ENCODE peak calls at places on chromosomes 7 and 10, in ten cellular contexts. J, Q, T, Y, A, V, C, H, R and F are unnamed samples.

GRCh38 chr10:108348215-108348614 is 1183.7 kb upstream of the SORCS1 start:
- DNase-seq in J (no peak), Q (no peak), T (no peak), Y (no peak), A (no peak), V (no peak), C (no peak), H (no peak), R (no peak), F (no peak)

GRCh38 chr7:30846378-30846777 is 65.3 kb upstream of the AQP1 start:
- DNase-seq in J (no peak), Q (peak), T (no peak), Y (peak), A (peak), V (peak), C (no peak), H (no peak), R (no peak), F (peak)

GRCh38 chr10:51000976-51001375 is 73.3 kb upstream of the PRKG1 start:
- DNase-seq in J (no peak), Q (no peak), T (no peak), Y (no peak), A (no peak), V (no peak), C (no peak), H (no peak), R (no peak), F (no peak)

GRCh38 chr10:66813122-66813521 is 112.7 kb upstream of the LRRTM3 start:
- DNase-seq in J (no peak), Q (no peak), T (no peak), Y (no peak), A (no peak), V (no peak), C (no peak), H (no peak), R (no peak), F (no peak)

GRCh38 chr10:29332061-29332760 is 43.3 kb downstream of the LYZL1 start:
- DNase-seq in J (no peak), Q (no peak), T (no peak), Y (no peak), A (no peak), V (no peak), C (no peak), H (no peak), R (no peak), F (no peak)

GRCh38 chr7:47672267-47672920 is 90.5 kb upstream of the TNS3 start:
- DNase-seq in J (no peak), Q (no peak), T (no peak), Y (no peak), A (no peak), V (no peak), C (no peak), H (no peak), R (peak), F (no peak)

GRCh38 chr7:125568799-125569198 is 639.2 kb upstream of the POT1 start:
- DNase-seq in J (no peak), Q (no peak), T (no peak), Y (no peak), A (no peak), V (no peak), C (no peak), H (no peak), R (no peak), F (no peak)

GRCh38 chr10:14604181-14605142 is 170.2 kb downstream of the FAM107B start:
- DNase-seq in J (peak), Q (peak), T (no peak), Y (peak), A (peak), V (peak), C (peak), H (peak), R (peak), F (peak)

GRCh38 chr10:35875281-35875680 is 233.2 kb upstream of the FZD8 start:
- DNase-seq in J (no peak), Q (no peak), T (no peak), Y (no peak), A (no peak), V (no peak), C (peak), H (no peak), R (no peak), F (no peak)

GRCh38 chr7:29345590-29345989 is 151.0 kb downstream of the CHN2 start:
- DNase-seq in J (no peak), Q (no peak), T (no peak), Y (no peak), A (peak), V (peak), C (no peak), H (no peak), R (no peak), F (peak)

GRCh38 chr7:38291650-38292049 is 18.2 kb upstream of the TARP start:
- DNase-seq in J (no peak), Q (no peak), T (no peak), Y (no peak), A (no peak), V (no peak), C (no peak), H (no peak), R (no peak), F (no peak)

GRCh38 chr10:103854687-103855423 is 521 bp downstream of the SH3PXD2A start:
- DNase-seq in J (no peak), Q (no peak), T (no peak), Y (peak), A (no peak), V (peak), C (no peak), H (no peak), R (no peak), F (no peak)

GRCh38 chr7:135320277-135320676 is 86.6 kb downstream of the STRA8 start:
- DNase-seq in J (no peak), Q (no peak), T (peak), Y (peak), A (peak), V (peak), C (peak), H (no peak), R (no peak), F (peak)

GRCh38 chr7:38716397-38716796 is 85.2 kb upstream of the AMPH start:
- DNase-seq in J (no peak), Q (no peak), T (no peak), Y (no peak), A (no peak), V (no peak), C (no peak), H (no peak), R (no peak), F (no peak)

GRCh38 chr7:80732635-80733034 is 94.2 kb downstream of the CD36 start:
- DNase-seq in J (peak), Q (no peak), T (no peak), Y (no peak), A (no peak), V (peak), C (no peak), H (no peak), R (no peak), F (no peak)

GRCh38 chr7:13989138-13989943 is at the start of gene ETV1:
- DNase-seq in J (peak), Q (peak), T (no peak), Y (peak), A (peak), V (peak), C (peak), H (no peak), R (no peak), F (peak)

GRCh38 chr7:143003393-143004051 is 23.4 kb downstream of the OR9A2 start:
- DNase-seq in J (peak), Q (no peak), T (peak), Y (no peak), A (no peak), V (peak), C (peak), H (peak), R (peak), F (peak)

GRCh38 chr7:80699656-80700318 is 61.3 kb downstream of the CD36 start:
- DNase-seq in J (no peak), Q (no peak), T (no peak), Y (no peak), A (no peak), V (peak), C (no peak), H (no peak), R (no peak), F (no peak)

GRCh38 chr10:29501692-29502091 is 133.1 kb downstream of the SVIL start:
- DNase-seq in J (peak), Q (no peak), T (peak), Y (no peak), A (no peak), V (peak), C (peak), H (no peak), R (no peak), F (peak)